ENCODE peak calls at places on chromosome 14, in seven cellular contexts. R is effector memory CD8-positive, alpha-beta T cell; E is NCI-H2081 treated with DMSO at 0.1 percent for 48 hours; U is retina; T is NCI-H1092 treated with DMSO at 0.1 percent for 48 hours; V is pons; H is stimulated activated CD8-positive, alpha-beta memory T cell treated with anti-CD3 and anti-CD28 coated beads, Interleukin-2, amount 100 ng/mL, for 1 hour. P is an unnamed sample.
A peak's percentile ranks its signal among the peaks of the same experiment; 100 is the strongest.

GRCh38 chr14:51620036-51620435 is 31.7 kb upstream of the FRMD6 start:
- DNase-seq in R (no peak), E (no peak), U (no peak), T (no peak), V (no peak), H (no peak), P (no peak)

GRCh38 chr14:44935155-44935554 is 26.6 kb downstream of the KLHL28 start:
- DNase-seq in R (no peak), E (no peak), U (no peak), T (no peak), V (no peak), H (no peak), P (no peak)

GRCh38 chr14:73457050-73457934 is 1.1 kb downstream of the NUMB start:
- DNase-seq in R (no peak), E (no peak), U (peak; percentile 78), T (no peak), V (no peak), H (peak; percentile 2), P (no peak)

GRCh38 chr14:33655421-33655820 is 295.5 kb downstream of the EGLN3 start:
- DNase-seq in R (no peak), E (no peak), U (no peak), T (no peak), V (no peak), H (no peak), P (no peak)

GRCh38 chr14:80862983-80863382 is 78.6 kb downstream of the CEP128 start:
- DNase-seq in R (no peak), E (no peak), U (no peak), T (no peak), V (no peak), H (no peak), P (no peak)

GRCh38 chr14:64801800-64802199 is 77.9 kb downstream of the SPTB start:
- DNase-seq in R (no peak), E (no peak), U (peak; percentile 49), T (no peak), V (no peak), H (no peak), P (no peak)

GRCh38 chr14:105419305-105420091 is at the start of gene MTA1:
- DNase-seq in R (peak; percentile 27), E (no peak), U (peak; percentile 53), T (peak; percentile 35), V (no peak), H (peak; percentile 11), P (no peak)

GRCh38 chr14:22281322-22281977 is 307.6 kb downstream of the DAD1 start:
- DNase-seq in R (no peak), E (no peak), U (no peak), T (no peak), V (no peak), H (no peak), P (no peak)

GRCh38 chr14:65290830-65291229 is 121.7 kb upstream of the FUT8 start:
- DNase-seq in R (no peak), E (no peak), U (no peak), T (no peak), V (no peak), H (no peak), P (no peak)

GRCh38 chr14:95127531-95127911 is 29.8 kb downstream of the DICER1 start:
- DNase-seq in R (no peak), E (no peak), U (no peak), T (no peak), V (no peak), H (no peak), P (no peak)

GRCh38 chr14:33932033-33932432 is 18.8 kb downstream of the EGLN3 start:
- DNase-seq in R (no peak), E (no peak), U (no peak), T (no peak), V (no peak), H (no peak), P (no peak)

GRCh38 chr14:95207475-95208253 is 50.3 kb upstream of the DICER1 start:
- DNase-seq in R (no peak), E (no peak), U (no peak), T (no peak), V (no peak), H (no peak), P (no peak)

P was measured in central memory CD8-positive, alpha-beta T cell.